ENCODE peak calls at places on chromosomes 11 and 22, in ten cellular contexts. G is NCI-H1092; X is naive thymus-derived CD4-positive, alpha-beta T cell; I is PC-9; C is cardiac fibroblast; S is Caco-2; U is CD8-positive, alpha-beta T cell; F is stromal cell of bone marrow; M is Daoy; H is hippocampal formation. L is an unnamed sample.
A peak's percentile ranks its signal among the peaks of the same experiment; 100 is the strongest.

GRCh38 chr11:72750086-72750485 is 2.1 kb downstream of the ARAP1 start:
- DNase-seq in G (no peak), X (no peak), I (no peak), C (no peak), S (no peak), U (no peak), F (no peak), M (no peak), H (peak; percentile 76), L (no peak)

GRCh38 chr22:42621505-42622002 is 6.9 kb upstream of the POLDIP3 start:
- DNase-seq in G (no peak), X (peak; percentile 19), I (peak; percentile 70), C (peak; percentile 70), S (peak; percentile 85), U (peak; percentile 53), F (peak; percentile 72), M (peak; percentile 78), H (no peak), L (peak; percentile 85)

GRCh38 chr11:93024376-93024775 is 54.9 kb downstream of the MTNR1B start:
- DNase-seq in G (no peak), X (no peak), I (no peak), C (peak; percentile 25), S (no peak), U (no peak), F (no peak), M (no peak), H (no peak), L (no peak)

GRCh38 chr11:66124564-66124963 is 54.5 kb downstream of the PACS1 start:
- DNase-seq in G (no peak), X (no peak), I (peak; percentile 47), C (peak; percentile 70), S (no peak), U (no peak), F (no peak), M (peak; percentile 54), H (no peak), L (no peak)

GRCh38 chr11:108561535-108561991 is 32.0 kb downstream of the EXPH5 start:
- DNase-seq in G (no peak), X (no peak), I (no peak), C (peak; percentile 57), S (peak; percentile 44), U (no peak), F (no peak), M (no peak), H (no peak), L (no peak)

GRCh38 chr11:68974421-68975194 is 6.2 kb downstream of the MRGPRD start:
- DNase-seq in G (no peak), X (no peak), I (no peak), C (peak; percentile 43), S (peak; percentile 66), U (no peak), F (no peak), M (peak; percentile 46), H (no peak), L (peak; percentile 13)

GRCh38 chr22:30289126-30289979 is at the start of gene CASTOR1:
- DNase-seq in G (peak; percentile 86), X (peak; percentile 78), I (peak; percentile 94), C (peak; percentile 98), S (peak; percentile 98), U (peak; percentile 88), F (peak; percentile 98), M (peak; percentile 99), H (peak; percentile 96), L (peak; percentile 99)

GRCh38 chr11:110087820-110088534 is 5.2 kb upstream of the ZC3H12C start:
- DNase-seq in G (no peak), X (no peak), I (no peak), C (peak; percentile 71), S (no peak), U (no peak), F (peak; percentile 71), M (peak; percentile 44), H (no peak), L (no peak)

GRCh38 chr11:12884751-12885318 is 124.3 kb upstream of the RASSF10 start:
- DNase-seq in G (no peak), X (no peak), I (no peak), C (no peak), S (no peak), U (no peak), F (no peak), M (no peak), H (no peak), L (peak; percentile 40)

GRCh38 chr11:70556884-70557741 is 158.8 kb downstream of the CTTN start:
- DNase-seq in G (no peak), X (no peak), I (peak; percentile 67), C (no peak), S (no peak), U (no peak), F (no peak), M (peak; percentile 92), H (no peak), L (peak; percentile 14)

GRCh38 chr11:65575568-65576231 is at the start of gene EHBP1L1:
- DNase-seq in G (no peak), X (peak; percentile 77), I (peak; percentile 80), C (peak; percentile 58), S (peak; percentile 78), U (peak; percentile 75), F (no peak), M (peak; percentile 75), H (peak; percentile 7), L (peak; percentile 53)

GRCh38 chr11:34810107-34810562 is 106.0 kb downstream of the APIP start:
- DNase-seq in G (no peak), X (no peak), I (no peak), C (no peak), S (no peak), U (no peak), F (no peak), M (no peak), H (no peak), L (no peak)

GRCh38 chr22:47739216-47739615 is 976.8 kb downstream of the TBC1D22A start:
- DNase-seq in G (no peak), X (no peak), I (no peak), C (no peak), S (no peak), U (no peak), F (no peak), M (no peak), H (no peak), L (no peak)

GRCh38 chr22:30310881-30311771 is 15.6 kb downstream of the TBC1D10A start:
- DNase-seq in G (no peak), X (no peak), I (peak; percentile 68), C (no peak), S (no peak), U (no peak), F (peak; percentile 76), M (peak; percentile 59), H (peak; percentile 28), L (no peak)

GRCh38 chr22:25057013-25057881 is 104.7 kb downstream of the KIAA1671 start:
- DNase-seq in G (peak; percentile 68), X (peak; percentile 43), I (peak; percentile 54), C (peak; percentile 55), S (peak; percentile 87), U (peak; percentile 66), F (no peak), M (peak; percentile 63), H (no peak), L (peak; percentile 71)

GRCh38 chr11:36509265-36509664 is 807 bp downstream of the TRAF6 start:
- DNase-seq in G (no peak), X (peak; percentile 8), I (no peak), C (peak; percentile 52), S (peak; percentile 20), U (peak; percentile 36), F (no peak), M (peak; percentile 23), H (no peak), L (peak; percentile 77)

GRCh38 chr11:2828585-2829330 is 56.8 kb downstream of the CDKN1C start:
- DNase-seq in G (no peak), X (no peak), I (no peak), C (no peak), S (no peak), U (no peak), F (no peak), M (no peak), H (no peak), L (no peak)

GRCh38 chr11:130598433-130598832 is 150.0 kb downstream of the ADAMTS15 start:
- DNase-seq in G (no peak), X (no peak), I (no peak), C (no peak), S (no peak), U (no peak), F (no peak), M (no peak), H (no peak), L (no peak)

GRCh38 chr11:123305601-123306000 is 110.6 kb upstream of the CLMP start:
- DNase-seq in G (no peak), X (no peak), I (no peak), C (no peak), S (no peak), U (no peak), F (no peak), M (no peak), H (no peak), L (no peak)

GRCh38 chr11:75351541-75352416 is at the start of gene ARRB1:
- DNase-seq in G (peak; percentile 33), X (peak; percentile 59), I (peak; percentile 70), C (peak; percentile 41), S (peak; percentile 90), U (peak; percentile 60), F (no peak), M (peak; percentile 47), H (no peak), L (peak; percentile 56)

GRCh38 chr22:35930933-35931332 is 97.7 kb downstream of the RBFOX2 start:
- DNase-seq in G (peak; percentile 43), X (no peak), I (peak; percentile 3), C (peak; percentile 86), S (peak; percentile 58), U (no peak), F (peak; percentile 70), M (peak; percentile 45), H (peak; percentile 69), L (peak; percentile 64)

GRCh38 chr11:129265125-129265788 is 73.1 kb upstream of the ARHGAP32 start:
- DNase-seq in G (no peak), X (no peak), I (no peak), C (no peak), S (no peak), U (no peak), F (no peak), M (no peak), H (no peak), L (no peak)

GRCh38 chr11:117919326-117920275 is 9.6 kb downstream of the TMPRSS13 start:
- DNase-seq in G (no peak), X (no peak), I (no peak), C (no peak), S (no peak), U (no peak), F (no peak), M (peak; percentile 41), H (no peak), L (peak; percentile 82)

GRCh38 chr11:9739108-9739507 is 75.2 kb downstream of the SWAP70 start:
- DNase-seq in G (no peak), X (no peak), I (no peak), C (no peak), S (no peak), U (no peak), F (no peak), M (no peak), H (peak; percentile 39), L (no peak)

GRCh38 chr22:37267128-37267587 is 15.2 kb upstream of the CYTH4 start:
- DNase-seq in G (peak; percentile 28), X (peak; percentile 58), I (peak; percentile 71), C (peak; percentile 33), S (peak; percentile 61), U (peak; percentile 65), F (no peak), M (peak; percentile 57), H (no peak), L (no peak)

GRCh38 chr22:25404923-25405853 is 159.3 kb upstream of the GRK3 start:
- DNase-seq in G (no peak), X (peak; percentile 46), I (peak; percentile 54), C (peak; percentile 55), S (peak; percentile 69), U (peak; percentile 54), F (peak; percentile 61), M (peak; percentile 76), H (peak; percentile 31), L (peak; percentile 67)

GRCh38 chr11:77080643-77081210 is 14.0 kb downstream of the CAPN5 start:
- DNase-seq in G (no peak), X (no peak), I (no peak), C (peak; percentile 41), S (no peak), U (no peak), F (peak; percentile 37), M (peak; percentile 2), H (no peak), L (no peak)

GRCh38 chr22:23609983-23610781 is 21.9 kb downstream of the DRICH1 start:
- DNase-seq in G (no peak), X (no peak), I (no peak), C (no peak), S (no peak), U (no peak), F (no peak), M (no peak), H (no peak), L (no peak)